ENCODE peak calls at places on chromosomes 6 and 20, in five cellular contexts. One of them, this sample, is unnamed.
A peak's percentile ranks its signal among the peaks of the same experiment; 100 is the strongest.

GRCh38 chr6:150029749-150030148 is 4.4 kb upstream of the RAET1L start:
- DNase-seq in Panc1: no peak
- DNase-seq in coronary artery: no peak
- DNase-seq in astrocyte of the spinal cord: no peak
- DNase-seq in small intestine: no peak
- DNase-seq in this sample: no peak

GRCh38 chr6:110414669-110415296 is 592 bp downstream of the DDO start:
- DNase-seq in Panc1: no peak
- DNase-seq in coronary artery: no peak
- DNase-seq in astrocyte of the spinal cord: no peak
- DNase-seq in small intestine: peak; percentile 10
- DNase-seq in this sample: no peak

GRCh38 chr20:58995461-58996225 is 11.4 kb downstream of the CTSZ start:
- DNase-seq in Panc1: no peak
- DNase-seq in coronary artery: no peak
- DNase-seq in astrocyte of the spinal cord: no peak
- DNase-seq in small intestine: no peak
- DNase-seq in this sample: no peak

GRCh38 chr6:107840636-107841264 is 16.6 kb upstream of the SCML4 start:
- DNase-seq in Panc1: no peak
- DNase-seq in coronary artery: peak; percentile 50
- DNase-seq in astrocyte of the spinal cord: no peak
- DNase-seq in small intestine: no peak
- DNase-seq in this sample: no peak

GRCh38 chr6:31620586-31621319 is at the start of gene PRRC2A:
- DNase-seq in Panc1: no peak
- DNase-seq in coronary artery: peak; percentile 92
- DNase-seq in astrocyte of the spinal cord: no peak
- DNase-seq in small intestine: peak; percentile 66
- DNase-seq in this sample: no peak

GRCh38 chr20:22449115-22449973 is 135.0 kb downstream of the FOXA2 start:
- DNase-seq in Panc1: no peak
- DNase-seq in coronary artery: no peak
- DNase-seq in astrocyte of the spinal cord: no peak
- DNase-seq in small intestine: no peak
- DNase-seq in this sample: no peak

GRCh38 chr6:142055219-142055618 is 77.5 kb upstream of the GJE1 start:
- DNase-seq in Panc1: no peak
- DNase-seq in coronary artery: no peak
- DNase-seq in astrocyte of the spinal cord: no peak
- DNase-seq in small intestine: no peak
- DNase-seq in this sample: no peak

GRCh38 chr6:139452176-139452876 is 77.9 kb upstream of the CITED2 start:
- DNase-seq in Panc1: no peak
- DNase-seq in coronary artery: no peak
- DNase-seq in astrocyte of the spinal cord: no peak
- DNase-seq in small intestine: no peak
- DNase-seq in this sample: peak; percentile 68

GRCh38 chr6:26175428-26176181 is 88.4 kb downstream of the HFE start:
- DNase-seq in Panc1: no peak
- DNase-seq in coronary artery: no peak
- DNase-seq in astrocyte of the spinal cord: peak; percentile 77
- DNase-seq in small intestine: peak; percentile 79
- DNase-seq in this sample: no peak

GRCh38 chr6:84774174-84775158 is 10.1 kb upstream of the TBX18 start:
- DNase-seq in Panc1: no peak
- DNase-seq in coronary artery: peak; percentile 87
- DNase-seq in astrocyte of the spinal cord: peak; percentile 66
- DNase-seq in small intestine: no peak
- DNase-seq in this sample: no peak

GRCh38 chr20:37669773-37670236 is 24.0 kb upstream of the CTNNBL1 start:
- DNase-seq in Panc1: no peak
- DNase-seq in coronary artery: no peak
- DNase-seq in astrocyte of the spinal cord: no peak
- DNase-seq in small intestine: no peak
- DNase-seq in this sample: no peak

GRCh38 chr20:380763-381580 is 412 bp downstream of the TRIB3 start:
- DNase-seq in Panc1: no peak
- DNase-seq in coronary artery: no peak
- DNase-seq in astrocyte of the spinal cord: peak; percentile 58
- DNase-seq in small intestine: peak; percentile 18
- DNase-seq in this sample: no peak

GRCh38 chr6:42136508-42137191 is 5.8 kb downstream of the C6orf132 start:
- DNase-seq in Panc1: no peak
- DNase-seq in coronary artery: no peak
- DNase-seq in astrocyte of the spinal cord: peak; percentile 74
- DNase-seq in small intestine: peak; percentile 96
- DNase-seq in this sample: no peak

GRCh38 chr20:13739726-13740649 is 44.7 kb downstream of the ESF1 start:
- DNase-seq in Panc1: no peak
- DNase-seq in coronary artery: no peak
- DNase-seq in astrocyte of the spinal cord: no peak
- DNase-seq in small intestine: no peak
- DNase-seq in this sample: no peak

GRCh38 chr6:40556023-40556422 is 31.1 kb downstream of the LRFN2 start:
- DNase-seq in Panc1: no peak
- DNase-seq in coronary artery: no peak
- DNase-seq in astrocyte of the spinal cord: no peak
- DNase-seq in small intestine: no peak
- DNase-seq in this sample: no peak

GRCh38 chr6:13666194-13667105 is 45.2 kb downstream of the RANBP9 start:
- DNase-seq in Panc1: no peak
- DNase-seq in coronary artery: no peak
- DNase-seq in astrocyte of the spinal cord: no peak
- DNase-seq in small intestine: peak; percentile 20
- DNase-seq in this sample: no peak

GRCh38 chr20:20365593-20365992 is 2.3 kb upstream of the INSM1 start:
- DNase-seq in Panc1: no peak
- DNase-seq in coronary artery: no peak
- DNase-seq in astrocyte of the spinal cord: no peak
- DNase-seq in small intestine: no peak
- DNase-seq in this sample: no peak

GRCh38 chr20:20366551-20366895 is 1.4 kb upstream of the INSM1 start:
- DNase-seq in Panc1: no peak
- DNase-seq in coronary artery: no peak
- DNase-seq in astrocyte of the spinal cord: no peak
- DNase-seq in small intestine: no peak
- DNase-seq in this sample: no peak

GRCh38 chr20:20367681-20368413 is at the start of gene INSM1:
- DNase-seq in Panc1: no peak
- DNase-seq in coronary artery: no peak
- DNase-seq in astrocyte of the spinal cord: no peak
- DNase-seq in small intestine: no peak
- DNase-seq in this sample: no peak

GRCh38 chr20:20368414-20369352 is 779 bp downstream of the INSM1 start:
- DNase-seq in Panc1: no peak
- DNase-seq in coronary artery: no peak
- DNase-seq in astrocyte of the spinal cord: no peak
- DNase-seq in small intestine: no peak
- DNase-seq in this sample: no peak

GRCh38 chr20:20366896-20367680 is 816 bp upstream of the INSM1 start:
- DNase-seq in Panc1: no peak
- DNase-seq in coronary artery: no peak
- DNase-seq in astrocyte of the spinal cord: no peak
- DNase-seq in small intestine: no peak
- DNase-seq in this sample: no peak
- H3K4me3 ChIP-seq in Panc1: no peak overlapping the region
- H3K4me3 ChIP-seq in coronary artery: peak overlapping the region; percentile 69
- H3K4me3 ChIP-seq in astrocyte of the spinal cord: no peak overlapping the region
- H3K4me3 ChIP-seq in small intestine: peak overlapping the region; percentile 35
- H3K4me3 ChIP-seq in this sample: no peak overlapping the region

DNA sequence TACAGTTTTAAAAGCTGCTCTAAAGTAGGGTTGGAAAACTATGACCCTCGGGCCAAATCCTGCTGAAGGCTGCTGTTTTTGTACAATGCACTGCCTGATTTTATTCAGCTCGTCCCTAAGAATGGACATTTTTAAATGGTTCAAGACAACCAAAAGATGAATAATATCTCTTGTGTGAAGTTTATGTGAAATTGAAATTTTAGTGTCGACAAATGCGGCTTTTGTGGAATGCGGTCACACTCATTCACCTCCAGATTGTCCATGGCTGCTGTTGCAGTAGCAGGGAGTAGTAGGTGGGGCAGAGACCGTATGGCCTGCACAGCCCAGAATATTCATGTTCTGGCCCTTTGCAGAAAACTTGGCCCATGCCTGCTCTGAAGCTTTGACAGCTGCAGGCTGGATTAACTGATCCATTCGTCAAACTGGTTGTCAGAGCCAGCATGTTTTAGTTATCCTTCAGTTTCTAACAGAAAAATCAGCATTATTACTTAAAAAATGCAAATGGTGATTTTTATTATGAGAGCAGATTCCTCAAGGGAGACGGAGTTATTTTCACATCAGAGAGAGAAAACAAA is 91.6 kb downstream of the PSMG4 start:
- DNase-seq in Panc1: no peak
- DNase-seq in coronary artery: no peak
- DNase-seq in astrocyte of the spinal cord: no peak
- DNase-seq in small intestine: no peak
- DNase-seq in this sample: no peak
- H3K4me3 ChIP-seq in Panc1: no peak overlapping the region
- H3K4me3 ChIP-seq in coronary artery: no peak overlapping the region
- H3K4me3 ChIP-seq in astrocyte of the spinal cord: no peak overlapping the region
- H3K4me3 ChIP-seq in small intestine: no peak overlapping the region
- H3K4me3 ChIP-seq in this sample: no peak overlapping the region

GRCh38 chr6:157376241-157376640 is 4.7 kb upstream of the ZDHHC14 start:
- DNase-seq in Panc1: no peak
- DNase-seq in coronary artery: no peak
- DNase-seq in astrocyte of the spinal cord: no peak
- DNase-seq in small intestine: no peak
- DNase-seq in this sample: no peak
- H3K4me3 ChIP-seq in Panc1: no peak overlapping the region
- H3K4me3 ChIP-seq in coronary artery: no peak overlapping the region
- H3K4me3 ChIP-seq in astrocyte of the spinal cord: no peak overlapping the region
- H3K4me3 ChIP-seq in small intestine: no peak overlapping the region
- H3K4me3 ChIP-seq in this sample: no peak overlapping the region

DNA sequence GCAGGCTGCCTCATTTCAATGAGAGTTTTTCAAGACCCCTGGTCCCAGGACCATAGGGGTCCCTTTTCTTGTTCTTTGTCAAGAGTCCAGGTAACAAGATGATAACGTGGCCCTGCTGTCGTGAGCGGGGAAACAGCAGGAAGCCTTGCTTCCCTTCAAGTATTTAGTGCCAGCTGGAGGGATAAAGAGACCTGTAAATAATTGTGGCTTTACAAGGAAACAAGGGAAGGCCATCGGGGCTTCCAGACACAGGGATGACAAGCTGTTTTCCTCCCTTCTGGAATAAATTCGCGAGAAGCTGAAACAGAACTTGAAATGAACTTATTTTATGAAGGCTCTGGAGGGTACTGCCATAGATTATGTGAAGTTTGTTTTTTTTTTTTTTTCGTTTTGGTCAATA is 163.2 kb downstream of the SYNDIG1 start:
- DNase-seq in Panc1: no peak
- DNase-seq in coronary artery: peak; percentile 16
- DNase-seq in astrocyte of the spinal cord: no peak
- DNase-seq in small intestine: no peak
- DNase-seq in this sample: no peak
- H3K4me3 ChIP-seq in Panc1: no peak overlapping the region
- H3K4me3 ChIP-seq in coronary artery: no peak overlapping the region
- H3K4me3 ChIP-seq in astrocyte of the spinal cord: no peak overlapping the region
- H3K4me3 ChIP-seq in small intestine: no peak overlapping the region
- H3K4me3 ChIP-seq in this sample: no peak overlapping the region

DNA sequence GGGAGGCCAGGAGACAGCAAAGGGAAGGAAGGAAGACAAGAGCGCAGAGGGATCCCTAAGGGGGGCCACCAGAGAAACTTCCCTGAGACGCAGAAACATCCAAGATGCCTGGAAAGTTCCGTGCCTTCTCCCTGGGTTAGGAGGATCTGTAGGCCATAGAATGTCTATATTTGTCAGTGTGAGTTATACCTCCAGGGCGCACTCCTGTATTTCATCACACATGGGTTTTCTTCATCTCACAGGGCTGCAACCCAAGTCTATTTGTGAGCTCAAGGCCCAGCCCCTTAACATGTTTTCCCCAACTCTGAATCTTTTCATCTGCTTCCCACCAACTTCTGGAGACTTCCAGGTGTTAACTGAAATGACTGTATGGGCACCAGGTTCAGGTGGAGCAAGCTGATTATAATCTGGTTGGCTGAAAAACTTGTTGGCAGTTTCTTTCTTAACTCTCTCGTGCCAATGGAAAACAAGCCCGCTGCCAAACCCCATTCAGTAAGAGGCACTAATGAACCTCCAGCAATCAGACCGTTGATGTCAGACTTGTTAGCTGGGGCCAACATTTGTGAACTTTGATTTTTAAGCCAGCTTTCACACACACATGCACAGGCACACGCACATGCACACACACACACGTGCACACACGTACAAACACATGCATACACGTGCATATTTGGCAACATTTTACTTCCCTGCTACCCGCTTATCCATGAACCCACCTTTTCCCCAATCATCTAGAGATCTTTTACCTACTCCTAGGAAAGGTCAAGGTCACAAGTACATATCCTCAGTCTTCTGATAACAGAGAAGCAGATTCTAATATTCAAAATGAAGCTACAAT is 247.5 kb upstream of the GMDS start:
- DNase-seq in Panc1: no peak
- DNase-seq in coronary artery: no peak
- DNase-seq in astrocyte of the spinal cord: no peak
- DNase-seq in small intestine: peak; percentile 26
- DNase-seq in this sample: no peak
- H3K4me3 ChIP-seq in Panc1: no peak overlapping the region
- H3K4me3 ChIP-seq in coronary artery: no peak overlapping the region
- H3K4me3 ChIP-seq in astrocyte of the spinal cord: no peak overlapping the region
- H3K4me3 ChIP-seq in small intestine: no peak overlapping the region
- H3K4me3 ChIP-seq in this sample: no peak overlapping the region

DNA sequence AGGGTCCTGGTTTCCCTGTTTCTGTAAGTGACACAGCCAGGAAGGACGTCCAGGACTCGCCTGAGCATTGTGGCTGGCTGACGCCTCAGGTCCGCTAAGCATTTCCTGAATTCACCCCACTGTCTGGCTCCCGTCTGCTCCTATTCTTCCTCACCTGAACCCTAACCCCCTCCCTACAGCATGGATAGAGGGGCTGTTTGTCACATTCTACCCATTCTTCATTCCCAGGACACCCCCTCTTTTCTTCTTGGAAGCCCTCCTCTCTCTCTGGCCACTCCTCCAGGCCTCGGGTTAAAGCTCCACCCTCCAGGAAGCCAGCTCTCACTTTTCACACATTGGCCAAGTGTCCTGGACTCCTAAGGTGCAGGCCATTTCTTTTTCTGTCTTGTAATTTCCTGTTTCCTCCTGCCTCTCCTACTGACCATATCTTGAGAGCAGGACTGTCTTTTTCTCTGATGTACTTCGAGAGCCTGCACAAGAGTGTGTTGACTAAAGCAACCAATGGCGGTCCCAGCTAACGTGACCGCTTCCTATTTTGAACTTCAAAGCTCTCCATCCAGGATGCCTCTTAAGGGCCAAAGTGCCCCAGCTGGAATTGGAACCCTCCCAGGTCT is 24.2 kb upstream of the MYMX start:
- DNase-seq in Panc1: no peak
- DNase-seq in coronary artery: no peak
- DNase-seq in astrocyte of the spinal cord: no peak
- DNase-seq in small intestine: peak; percentile 35
- DNase-seq in this sample: no peak
- H3K4me3 ChIP-seq in Panc1: no peak overlapping the region
- H3K4me3 ChIP-seq in coronary artery: no peak overlapping the region
- H3K4me3 ChIP-seq in astrocyte of the spinal cord: no peak overlapping the region
- H3K4me3 ChIP-seq in small intestine: no peak overlapping the region
- H3K4me3 ChIP-seq in this sample: no peak overlapping the region

GRCh38 chr6:137754366-137754765 is 112.7 kb upstream of the TNFAIP3 start:
- DNase-seq in Panc1: no peak
- DNase-seq in coronary artery: no peak
- DNase-seq in astrocyte of the spinal cord: no peak
- DNase-seq in small intestine: no peak
- DNase-seq in this sample: no peak
- H3K4me3 ChIP-seq in Panc1: no peak overlapping the region
- H3K4me3 ChIP-seq in coronary artery: no peak overlapping the region
- H3K4me3 ChIP-seq in astrocyte of the spinal cord: no peak overlapping the region
- H3K4me3 ChIP-seq in small intestine: no peak overlapping the region
- H3K4me3 ChIP-seq in this sample: no peak overlapping the region

GRCh38 chr20:21235346-21235712 is 67.8 kb upstream of the XRN2 start:
- DNase-seq in Panc1: no peak
- DNase-seq in coronary artery: no peak
- DNase-seq in astrocyte of the spinal cord: no peak
- DNase-seq in small intestine: no peak
- DNase-seq in this sample: no peak
- H3K4me3 ChIP-seq in Panc1: no peak overlapping the region
- H3K4me3 ChIP-seq in coronary artery: no peak overlapping the region
- H3K4me3 ChIP-seq in astrocyte of the spinal cord: no peak overlapping the region
- H3K4me3 ChIP-seq in small intestine: no peak overlapping the region
- H3K4me3 ChIP-seq in this sample: no peak overlapping the region